ENCODE peak calls at places on chromosomes 5 and 9, in seven cellular contexts. F, N, Z, P, C, D and S are unnamed samples.

GRCh38 chr5:133825631-133826289 is 142.7 kb downstream of the C5orf15 start:
- DNase-seq in F (no peak), N (peak; percentile 49), Z (no peak), P (no peak), C (no peak), D (peak; percentile 68), S (no peak)

GRCh38 chr9:94100152-94100879 is 16.1 kb downstream of the PTPDC1 start:
- DNase-seq in F (no peak), N (no peak), Z (no peak), P (no peak), C (no peak), D (no peak), S (no peak)

GRCh38 chr5:87300744-87301143 is 33.1 kb downstream of the RASA1 start:
- DNase-seq in F (no peak), N (no peak), Z (peak; percentile 81), P (peak; percentile 13), C (peak; percentile 94), D (no peak), S (no peak)

GRCh38 chr9:99075246-99075912 is 29.5 kb upstream of the TGFBR1 start:
- DNase-seq in F (no peak), N (no peak), Z (no peak), P (no peak), C (peak; percentile 60), D (no peak), S (no peak)

GRCh38 chr5:74182603-74183002 is 457.9 kb downstream of the ENC1 start:
- DNase-seq in F (no peak), N (no peak), Z (no peak), P (no peak), C (no peak), D (no peak), S (no peak)

GRCh38 chr5:178460598-178461425 is 129.4 kb downstream of the COL23A1 start:
- DNase-seq in F (peak; percentile 87), N (peak; percentile 79), Z (peak; percentile 54), P (peak; percentile 20), C (peak; percentile 2), D (peak; percentile 89), S (peak; percentile 78)

GRCh38 chr9:97714435-97714834 is 17.3 kb upstream of the XPA start:
- DNase-seq in F (no peak), N (no peak), Z (no peak), P (peak; percentile 18), C (peak; percentile 56), D (no peak), S (no peak)

GRCh38 chr9:73810585-73811215 is 659.0 kb downstream of the ANXA1 start:
- DNase-seq in F (no peak), N (no peak), Z (no peak), P (no peak), C (no peak), D (no peak), S (no peak)

GRCh38 chr5:159338143-159338542 is 7.9 kb upstream of the IL12B start:
- DNase-seq in F (no peak), N (no peak), Z (no peak), P (no peak), C (no peak), D (no peak), S (no peak)

GRCh38 chr5:178334856-178335255 is 102.3 kb upstream of the PHYKPL start:
- DNase-seq in F (no peak), N (no peak), Z (no peak), P (no peak), C (no peak), D (peak; percentile 65), S (no peak)

GRCh38 chr9:93815135-93815534 is 140.0 kb downstream of the BARX1 start:
- DNase-seq in F (no peak), N (no peak), Z (no peak), P (no peak), C (no peak), D (no peak), S (no peak)

DNA sequence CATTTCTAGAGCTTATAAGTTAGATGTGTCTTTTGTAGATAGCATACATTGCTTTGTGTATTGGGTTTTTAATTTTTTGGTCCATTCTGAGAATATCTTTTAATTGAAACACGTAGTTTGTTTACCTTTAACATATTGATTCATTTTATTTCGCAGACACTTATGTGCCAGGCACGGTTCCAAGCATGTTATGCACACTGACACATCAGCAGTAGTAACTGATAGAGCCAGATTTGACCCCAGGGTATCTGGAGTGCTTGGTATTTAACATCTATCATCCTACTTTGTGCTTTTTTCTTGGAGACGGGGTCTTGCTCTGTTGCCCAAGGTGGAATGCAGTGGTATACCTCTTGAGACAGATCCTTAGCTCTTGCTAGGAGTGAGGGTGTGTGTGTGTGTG is 71.9 kb downstream of the USP20 start:
- DNase-seq in F (no peak), N (no peak), Z (no peak), P (no peak), C (peak; percentile 17), D (no peak), S (no peak)
- TF ChIP-seq POLR2A in F (no peak), N (no peak), Z (no peak), P (no peak), C (no peak), D (no peak), S (no peak)

DNA sequence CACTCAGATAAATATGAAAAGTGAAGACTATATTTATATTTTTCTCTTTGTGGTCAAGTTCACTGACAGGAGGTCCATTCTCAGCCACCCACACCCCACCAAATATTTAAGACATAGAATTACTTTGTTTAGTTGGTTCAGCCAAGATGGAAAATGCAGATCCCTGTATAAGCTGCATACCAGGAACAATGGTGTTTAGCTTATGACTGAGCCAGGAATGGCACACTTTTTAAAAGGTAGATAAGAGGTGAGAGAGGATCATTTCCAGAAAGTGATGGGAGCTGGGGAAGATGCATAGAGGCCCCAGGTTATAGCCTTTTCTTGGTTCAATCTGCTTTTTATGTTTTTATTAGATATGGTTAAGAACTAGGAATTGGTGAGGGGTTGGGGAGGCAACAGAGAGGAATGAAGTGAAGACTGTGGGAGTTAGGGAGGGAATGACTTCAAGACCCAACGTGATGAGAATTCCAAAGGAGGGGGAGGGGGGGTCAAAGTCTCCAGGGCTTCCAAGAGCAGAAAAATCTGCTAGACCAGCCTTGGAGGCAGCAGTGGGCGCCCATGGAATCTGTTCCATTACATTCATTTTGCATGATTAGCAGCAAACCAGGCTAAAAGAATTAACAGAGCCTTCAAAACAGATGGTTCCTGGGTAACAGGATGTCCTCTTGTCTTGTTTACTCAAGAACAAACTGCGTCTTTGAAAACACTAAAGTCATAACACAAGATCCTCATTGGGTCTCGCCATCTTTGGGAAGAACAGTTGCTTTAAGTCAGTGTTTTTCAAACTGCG is 95.2 kb downstream of the FGF1 start:
- DNase-seq in F (no peak), N (no peak), Z (no peak), P (no peak), C (no peak), D (no peak), S (no peak)
- H3K27ac ChIP-seq in F (peak overlapping the region; percentile 54), N (no peak overlapping the region), Z (no peak overlapping the region), P (no peak overlapping the region), C (no peak overlapping the region), D (no peak overlapping the region), S (no peak overlapping the region)

GRCh38 chr5:50963647-50964584 is 297.5 kb downstream of the PARP8 start:
- DNase-seq in F (no peak), N (peak; percentile 14), Z (no peak), P (no peak), C (no peak), D (no peak), S (no peak)
- H3K4me3 ChIP-seq in F (no peak overlapping the region), N (peak overlapping the region; percentile 14), Z (no peak overlapping the region), P (no peak overlapping the region), C (no peak overlapping the region), D (peak overlapping the region; percentile 34), S (peak overlapping the region; percentile 13)

DNA sequence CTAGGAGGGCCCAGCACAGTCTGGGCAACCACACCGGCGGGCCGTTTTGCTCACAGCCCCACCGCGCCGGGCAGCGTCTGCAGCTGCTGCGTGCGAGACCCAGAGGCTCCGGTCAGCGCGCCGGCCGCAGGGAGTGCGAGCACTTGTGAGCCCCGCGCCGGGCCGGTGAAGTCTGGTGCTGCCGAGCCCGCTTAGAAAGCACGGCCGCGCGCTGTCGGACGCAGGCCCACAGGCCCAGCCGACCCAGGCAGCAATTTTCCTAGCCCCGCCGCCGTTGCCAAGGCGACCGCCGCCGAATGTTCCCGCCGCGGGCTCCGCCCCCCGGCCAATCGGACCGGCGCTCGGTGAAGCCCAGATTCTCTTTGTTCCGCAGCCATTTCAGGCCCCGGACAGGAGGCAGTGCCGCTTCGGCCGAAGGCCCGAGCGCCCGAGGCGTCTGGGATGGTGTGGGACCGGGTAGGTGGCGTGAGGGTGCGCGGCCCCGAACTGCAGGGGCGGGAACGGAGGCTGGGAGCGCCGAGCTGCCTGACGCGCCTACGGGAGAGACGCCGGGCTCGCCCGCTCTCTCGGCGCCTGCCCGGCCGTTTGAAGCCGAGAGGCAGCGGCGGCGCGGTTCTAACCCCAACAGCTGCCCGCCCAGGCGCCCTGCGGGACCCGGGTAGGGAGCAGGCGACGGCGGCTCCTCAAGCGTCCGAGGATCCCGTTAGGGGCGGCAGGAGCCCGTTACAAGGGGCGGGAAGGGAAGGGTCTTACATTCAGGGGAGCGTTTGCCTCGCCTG is at the start of gene TNPO1:
- DNase-seq in F (peak; percentile 95), N (peak; percentile 96), Z (peak; percentile 79), P (peak; percentile 77), C (peak; percentile 90), D (peak; percentile 96), S (peak; percentile 95)
- TF ChIP-seq POLR2A in F (peak; percentile 79), N (peak; percentile 98), Z (peak; percentile 70), P (no peak), C (peak; percentile 98), D (peak; percentile 99), S (peak; percentile 95)

GRCh38 chr9:83281306-83282255 is 218.6 kb upstream of the RASEF start:
- DNase-seq in F (peak; percentile 76), N (peak; percentile 66), Z (no peak), P (no peak), C (no peak), D (no peak), S (no peak)

GRCh38 chr9:83284766-83285165 is 221.8 kb upstream of the RASEF start:
- DNase-seq in F (no peak), N (no peak), Z (no peak), P (no peak), C (no peak), D (no peak), S (no peak)

GRCh38 chr9:83283528-83283927 is 220.6 kb upstream of the RASEF start:
- DNase-seq in F (no peak), N (no peak), Z (no peak), P (no peak), C (no peak), D (no peak), S (no peak)

GRCh38 chr9:83280259-83280658 is 217.3 kb upstream of the RASEF start:
- DNase-seq in F (no peak), N (no peak), Z (no peak), P (no peak), C (no peak), D (no peak), S (no peak)

GRCh38 chr9:83280790-83281189 is 217.8 kb upstream of the RASEF start:
- DNase-seq in F (no peak), N (no peak), Z (no peak), P (no peak), C (no peak), D (no peak), S (no peak)
- H3K27ac ChIP-seq in F (no peak overlapping the region), N (peak overlapping the region; percentile 72), Z (no peak overlapping the region), P (no peak overlapping the region), C (no peak overlapping the region), D (peak overlapping the region; percentile 21), S (no peak overlapping the region)

GRCh38 chr9:81394816-81395215 is 294.5 kb downstream of the TLE1 start:
- DNase-seq in F (no peak), N (no peak), Z (no peak), P (no peak), C (no peak), D (no peak), S (no peak)
- H3K4me3 ChIP-seq in F (no peak overlapping the region), N (no peak overlapping the region), Z (no peak overlapping the region), P (no peak overlapping the region), C (no peak overlapping the region), D (no peak overlapping the region), S (no peak overlapping the region)